ENCODE peak calls at places on chromosomes 6 and 20, in four cellular contexts. C is suprapubic skin, F is A549, X is esophagus muscularis mucosa. Y is an unnamed sample.

GRCh38 chr6:138772596-138773176 is 883 bp upstream of the CCDC28A start:
- DNase-seq in X (no peak), F (no peak), C (no peak), Y (no peak)

GRCh38 chr6:134531611-134532010 is 213.7 kb upstream of the SGK1 start:
- DNase-seq in F (no peak), C (no peak), X (no peak), Y (no peak)

GRCh38 chr6:3315841-3316240 is 57.1 kb downstream of the PSMG4 start:
- DNase-seq in X (no peak), C (peak; percentile 49), F (no peak), Y (no peak)

GRCh38 chr6:16832721-16833120 is 71.5 kb upstream of the ATXN1 start:
- DNase-seq in X (no peak), F (no peak), C (no peak), Y (no peak)

GRCh38 chr6:38570750-38571149 is 69.0 kb downstream of the BTBD9 start:
- DNase-seq in F (peak; percentile 10), X (no peak), C (no peak), Y (no peak)

GRCh38 chr6:121309768-121310473 is 24.4 kb downstream of the TBC1D32 start:
- DNase-seq in F (no peak), X (no peak), C (no peak), Y (no peak)

GRCh38 chr6:168413018-168413720 is 27.8 kb upstream of the SMOC2 start:
- DNase-seq in X (no peak), C (peak; percentile 77), F (no peak), Y (no peak)

GRCh38 chr20:16580127-16580526 is 6.9 kb upstream of the KIF16B start:
- DNase-seq in X (no peak), F (peak; percentile 33), C (no peak), Y (no peak)

GRCh38 chr6:4133941-4134838 is 1.2 kb downstream of the ECI2 start:
- DNase-seq in X (no peak), F (no peak), C (no peak), Y (peak; percentile 25)

GRCh38 chr20:31446084-31446819 is 5.8 kb downstream of the DEFB123 start:
- DNase-seq in F (no peak), X (no peak), C (no peak), Y (no peak)

GRCh38 chr6:44151348-44152108 is 7.1 kb upstream of the CAPN11 start:
- DNase-seq in F (peak; percentile 71), X (no peak), C (no peak), Y (peak; percentile 51)

GRCh38 chr20:32465092-32465900 is 107.2 kb downstream of the ASXL1 start:
- DNase-seq in F (peak; percentile 88), C (no peak), X (no peak), Y (no peak)

GRCh38 chr20:56925696-56926101 is 296.6 kb downstream of the TFAP2C start:
- DNase-seq in X (no peak), C (no peak), F (no peak), Y (no peak)

GRCh38 chr6:166724576-166724975 is 97.5 kb upstream of the RPS6KA2 start:
- DNase-seq in F (no peak), C (no peak), X (no peak), Y (no peak)

GRCh38 chr6:38720295-38720694 is 5.2 kb downstream of the DNAH8 start:
- DNase-seq in X (no peak), C (no peak), F (peak; percentile 10), Y (no peak)

GRCh38 chr6:28207244-28208179 is 17.6 kb upstream of the ZSCAN9 start:
- DNase-seq in F (peak; percentile 17), X (no peak), C (no peak), Y (no peak)

GRCh38 chr6:36809933-36810844 is 29.1 kb downstream of the CPNE5 start:
- DNase-seq in F (no peak), X (no peak), C (no peak), Y (no peak)

GRCh38 chr6:78502386-78502887 is 364.9 kb upstream of the IRAK1BP1 start:
- DNase-seq in X (no peak), F (no peak), C (no peak), Y (no peak)

GRCh38 chr20:51653226-51653625 is 110.7 kb upstream of the NFATC2 start:
- DNase-seq in C (no peak), F (no peak), X (no peak), Y (no peak)

GRCh38 chr20:18571578-18571977 is 4.3 kb downstream of the SMIM26 start:
- DNase-seq in F (no peak), C (no peak), X (no peak), Y (no peak)

GRCh38 chr20:18571009-18571408 is 3.8 kb downstream of the SMIM26 start:
- DNase-seq in X (no peak), F (no peak), C (no peak), Y (no peak)

GRCh38 chr20:18567739-18568091 is 483 bp downstream of the SMIM26 start:
- DNase-seq in F (no peak), X (no peak), C (no peak), Y (no peak)

GRCh38 chr20:18566892-18567738 is at the start of gene SMIM26:
- DNase-seq in X (peak; percentile 97), C (peak; percentile 94), F (peak; percentile 96), Y (peak; percentile 76)
- TF ChIP-seq EP300 in X (no peak), C (no peak), F (no peak), Y (peak; percentile 88)

GRCh38 chr6:21005816-21006553 is 471.7 kb downstream of the CDKAL1 start:
- DNase-seq in C (no peak), X (no peak), F (peak; percentile 77), Y (no peak)

GRCh38 chr6:21001736-21002135 is 467.5 kb downstream of the CDKAL1 start:
- DNase-seq in C (no peak), X (no peak), F (no peak), Y (no peak)

GRCh38 chr6:21000391-21000801 is 466.1 kb downstream of the CDKAL1 start:
- DNase-seq in X (no peak), C (no peak), F (no peak), Y (no peak)

GRCh38 chr6:20998748-20999448 is 464.6 kb downstream of the CDKAL1 start:
- DNase-seq in X (no peak), C (no peak), F (no peak), Y (no peak)

DNA sequence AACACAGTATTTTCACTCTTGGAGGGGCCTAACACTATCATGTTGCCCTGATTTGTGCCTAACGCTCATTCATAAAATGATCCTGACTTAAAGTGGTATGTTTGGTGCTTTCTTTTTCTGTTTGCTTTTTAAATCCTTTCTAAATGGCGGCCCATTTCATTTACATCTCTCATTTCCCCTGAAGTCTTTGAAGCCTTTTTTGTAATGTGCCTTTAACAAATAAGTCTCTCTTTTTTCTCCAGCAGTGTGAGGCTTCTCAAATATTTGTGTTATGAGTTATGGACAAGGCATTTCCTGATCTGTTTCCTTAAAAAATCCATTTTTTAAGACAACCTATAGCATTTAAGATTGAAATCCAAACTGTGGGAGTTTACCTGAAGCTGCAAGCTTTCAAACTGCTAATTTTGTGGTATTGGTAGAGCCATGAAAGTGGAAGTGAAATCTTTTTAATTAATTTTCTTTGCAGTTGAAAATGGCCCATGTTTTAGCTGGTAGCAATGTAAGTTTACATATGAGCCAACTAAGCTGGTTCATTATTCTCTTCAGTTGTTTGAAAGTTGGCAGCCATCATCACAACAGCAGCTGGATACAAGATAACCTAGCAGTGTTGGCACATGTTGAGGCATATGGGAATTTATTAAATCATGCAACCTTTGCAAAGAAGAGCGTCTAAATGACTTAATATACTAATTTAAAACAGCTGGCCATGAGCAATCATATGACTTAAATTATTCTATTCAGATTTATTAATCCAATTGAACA is 469.7 kb downstream of the CDKAL1 start:
- DNase-seq in C (no peak), X (no peak), F (peak; percentile 67), Y (no peak)
- H3K4me3 ChIP-seq in C (no peak overlapping the region), X (no peak overlapping the region), F (no peak overlapping the region), Y (no peak overlapping the region)

GRCh38 chr6:143478479-143479062 is 28.0 kb downstream of the PEX3 start:
- DNase-seq in C (no peak), F (no peak), X (no peak), Y (no peak)
- TF ChIP-seq EP300 in C (no peak), F (no peak), X (no peak), Y (no peak)

DNA sequence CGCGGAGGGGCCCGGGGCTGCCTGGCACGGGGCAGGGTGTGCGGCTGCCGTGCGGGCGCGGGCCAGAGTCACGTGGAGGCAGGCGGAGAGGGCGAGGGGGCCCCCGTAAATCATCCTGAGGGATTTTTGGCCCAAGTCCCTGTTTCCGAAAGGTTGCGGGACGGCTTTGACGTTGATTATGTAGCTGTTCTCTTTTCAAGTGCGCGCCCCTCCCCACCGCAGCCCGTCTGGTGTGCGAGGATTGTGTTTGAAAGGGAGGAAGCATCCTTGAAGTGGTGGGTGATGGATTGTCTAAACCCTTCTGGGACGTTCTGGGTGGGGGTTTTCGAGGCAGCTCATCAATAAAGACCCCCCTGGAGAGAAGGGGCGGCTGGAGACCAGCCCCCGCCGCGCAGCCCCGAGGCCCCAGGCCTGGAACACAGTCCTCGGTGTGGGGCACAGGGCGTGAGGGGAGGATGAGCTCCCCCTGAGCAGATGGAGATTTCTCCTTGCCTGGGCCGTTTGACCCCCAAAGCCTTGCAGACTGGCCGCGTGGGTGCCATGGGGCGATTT is 7.0 kb upstream of the FOXF2 start:
- DNase-seq in C (no peak), X (no peak), F (no peak), Y (no peak)
- H3K4me3 ChIP-seq in C (peak overlapping the region; percentile 38), X (peak overlapping the region; percentile 60), F (peak overlapping the region; percentile 54), Y (peak overlapping the region; percentile 39)

GRCh38 chr6:82954937-82955577 is 110.6 kb downstream of the UBE3D start:
- DNase-seq in X (no peak), F (no peak), C (no peak), Y (no peak)

GRCh38 chr6:82957171-82957894 is 108.3 kb downstream of the UBE3D start:
- DNase-seq in F (no peak), X (peak; percentile 66), C (no peak), Y (no peak)

GRCh38 chr6:82955841-82956240 is 109.8 kb downstream of the UBE3D start:
- DNase-seq in X (no peak), C (no peak), F (no peak), Y (no peak)

GRCh38 chr6:82963527-82963926 is 102.1 kb downstream of the UBE3D start:
- DNase-seq in F (peak; percentile 42), X (no peak), C (no peak), Y (no peak)

DNA sequence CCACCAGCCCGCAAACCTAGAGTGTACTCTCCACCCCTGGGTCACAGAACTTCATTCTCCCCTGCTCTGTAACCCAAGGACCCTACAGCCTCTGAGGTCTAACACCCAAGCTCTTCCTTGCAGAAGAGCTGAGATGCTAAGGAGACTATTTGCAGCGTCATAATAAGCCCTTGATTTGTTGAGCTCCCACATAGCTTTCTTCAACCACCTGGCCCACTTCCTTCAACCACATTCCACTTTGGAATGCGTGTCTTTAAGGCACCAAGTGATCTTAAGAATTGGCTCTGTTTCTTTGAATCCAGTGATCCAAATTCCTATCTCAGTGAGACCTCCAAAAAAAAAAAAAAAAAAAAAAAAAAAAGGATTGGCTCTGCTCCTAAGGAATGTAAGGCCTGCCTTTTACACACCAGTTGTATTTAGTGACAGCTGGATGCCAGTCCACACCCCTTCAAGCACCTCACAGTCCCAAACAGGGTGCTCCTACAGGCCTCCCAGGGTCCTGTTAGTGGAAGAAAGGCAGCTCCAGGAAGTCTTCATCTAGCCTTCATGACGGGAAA is 106.2 kb downstream of the UBE3D start:
- DNase-seq in X (peak; percentile 53), F (no peak), C (no peak), Y (no peak)
- TF ChIP-seq EP300 in X (no peak), F (no peak), C (no peak), Y (no peak)